ENCODE peak calls at places on chromosomes 11 and 22, in four cellular contexts. K is BJ, Z is Calu3, P is progenitor cell of endocrine pancreas. E is an unnamed sample.

GRCh38 chr11:29159552-29160465 is 857.0 kb downstream of the KCNA4 start:
- DNase-seq in K (no peak), Z (peak; percentile 71), P (peak; percentile 30), E (peak; percentile 24)

GRCh38 chr22:46791201-46791731 is 28.8 kb downstream of the TBC1D22A start:
- DNase-seq in K (no peak), Z (no peak), P (no peak), E (peak; percentile 61)

GRCh38 chr11:73273246-73273890 is 1.2 kb downstream of the P2RY6 start:
- DNase-seq in K (no peak), Z (no peak), P (no peak), E (no peak)

GRCh38 chr11:128488471-128488870 is 98.9 kb downstream of the ETS1 start:
- DNase-seq in K (peak; percentile 93), Z (no peak), P (no peak), E (no peak)

GRCh38 chr11:132177106-132177505 is 806.7 kb downstream of the NTM start:
- DNase-seq in K (peak; percentile 5), Z (no peak), P (peak; percentile 23), E (no peak)

GRCh38 chr22:46830001-46830715 is 67.7 kb downstream of the TBC1D22A start:
- DNase-seq in K (no peak), Z (peak; percentile 69), P (no peak), E (no peak)

GRCh38 chr11:125175896-125176575 is 11.5 kb downstream of the PKNOX2 start:
- DNase-seq in K (no peak), Z (no peak), P (no peak), E (no peak)

GRCh38 chr11:38791346-38791961 is 2193.4 kb upstream of the RAG2 start:
- DNase-seq in K (peak; percentile 3), Z (peak; percentile 56), P (peak; percentile 24), E (peak; percentile 37)

GRCh38 chr11:69170704-69171103 is 15.0 kb downstream of the SMIM38 start:
- DNase-seq in K (no peak), Z (no peak), P (no peak), E (no peak)

GRCh38 chr11:45152740-45153595 is 6.5 kb downstream of the PRDM11 start:
- DNase-seq in K (no peak), Z (no peak), P (no peak), E (no peak)

GRCh38 chr11:46976182-46976854 is 39.8 kb downstream of the CSTPP1 start:
- DNase-seq in K (no peak), Z (no peak), P (no peak), E (peak; percentile 21)

GRCh38 chr11:11786771-11787170 is 55.0 kb upstream of the USP47 start:
- DNase-seq in K (no peak), Z (peak; percentile 20), P (no peak), E (no peak)

GRCh38 chr11:44426958-44427357 is 117.0 kb upstream of the ALX4 start:
- DNase-seq in K (no peak), Z (no peak), P (no peak), E (no peak)

GRCh38 chr11:7281083-7281482 is 29.4 kb downstream of the SYT9 start:
- DNase-seq in K (no peak), Z (no peak), P (no peak), E (no peak)

GRCh38 chr22:42717197-42717967 is 3.3 kb downstream of the A4GALT start:
- DNase-seq in K (no peak), Z (no peak), P (no peak), E (no peak)

GRCh38 chr11:45082744-45083543 is 63.5 kb upstream of the PRDM11 start:
- DNase-seq in K (no peak), Z (no peak), P (no peak), E (no peak)

GRCh38 chr11:14312736-14313438 is 46.1 kb downstream of the RRAS2 start:
- DNase-seq in K (peak; percentile 62), Z (no peak), P (no peak), E (no peak)

GRCh38 chr11:7637447-7638157 is 35.7 kb downstream of the CYB5R2 start:
- DNase-seq in K (peak; percentile 46), Z (no peak), P (no peak), E (no peak)

GRCh38 chr11:104649002-104649401 is 249.3 kb downstream of the CASP12 start:
- DNase-seq in K (no peak), Z (no peak), P (no peak), E (no peak)

GRCh38 chr11:2096919-2097301 is 42.3 kb downstream of the IGF2 start:
- DNase-seq in K (no peak), Z (no peak), P (no peak), E (no peak)

GRCh38 chr22:40714514-40714966 is 35.3 kb downstream of the MCHR1 start:
- DNase-seq in K (no peak), Z (peak; percentile 39), P (no peak), E (no peak)

GRCh38 chr22:19520007-19520406 is 4.2 kb downstream of the CLDN5 start:
- DNase-seq in K (no peak), Z (no peak), P (no peak), E (no peak)

GRCh38 chr11:100863080-100863581 is 176.0 kb downstream of the ARHGAP42 start:
- DNase-seq in K (peak; percentile 73), Z (no peak), P (no peak), E (no peak)

GRCh38 chr11:27916541-27917100 is 191.3 kb downstream of the KIF18A start:
- DNase-seq in K (no peak), Z (no peak), P (no peak), E (peak; percentile 51)

GRCh38 chr11:114297806-114298700 is 1.9 kb downstream of the NNMT start:
- DNase-seq in K (no peak), Z (no peak), P (no peak), E (no peak)

GRCh38 chr11:44681698-44682097 is 45.1 kb upstream of the TSPAN18 start:
- DNase-seq in K (no peak), Z (peak; percentile 21), P (no peak), E (no peak)

GRCh38 chr11:78714539-78714938 is 139.9 kb upstream of the NARS2 start:
- DNase-seq in K (no peak), Z (no peak), P (no peak), E (no peak)

GRCh38 chr22:24723111-24723510 is 51.4 kb downstream of the PIWIL3 start:
- DNase-seq in K (no peak), Z (no peak), P (no peak), E (no peak)

GRCh38 chr22:22342697-22343602 is 98.4 kb downstream of the VPREB1 start:
- DNase-seq in K (no peak), Z (peak; percentile 91), P (peak; percentile 93), E (peak; percentile 69)

GRCh38 chr11:88310246-88310645 is 27.3 kb downstream of the CTSC start:
- DNase-seq in K (no peak), Z (no peak), P (no peak), E (no peak)

GRCh38 chr11:62507023-62507422 is 39.6 kb downstream of the AHNAK start:
- DNase-seq in K (no peak), Z (no peak), P (no peak), E (no peak)

GRCh38 chr11:120331301-120331966 is 4.8 kb upstream of the ARHGEF12 start:
- DNase-seq in K (peak; percentile 62), Z (no peak), P (no peak), E (no peak)

GRCh38 chr11:111841370-111842053 is 29.9 kb downstream of the ALG9 start:
- DNase-seq in K (peak; percentile 86), Z (peak; percentile 78), P (peak; percentile 75), E (peak; percentile 62)

GRCh38 chr11:90646706-90647105 is 423.9 kb upstream of the CHORDC1 start:
- DNase-seq in K (no peak), Z (no peak), P (no peak), E (no peak)

GRCh38 chr11:34284836-34285235 is 73.0 kb downstream of the ABTB2 start:
- DNase-seq in K (no peak), Z (no peak), P (no peak), E (no peak)

GRCh38 chr11:20137637-20138036 is 22.6 kb downstream of the DBX1 start:
- DNase-seq in K (no peak), Z (no peak), P (no peak), E (no peak)

GRCh38 chr11:20134991-20135736 is 25.1 kb downstream of the DBX1 start:
- DNase-seq in K (no peak), Z (no peak), P (no peak), E (no peak)

GRCh38 chr11:20131744-20132666 is 28.3 kb downstream of the DBX1 start:
- DNase-seq in K (no peak), Z (peak; percentile 68), P (peak; percentile 44), E (peak; percentile 57)

GRCh38 chr11:20127671-20128527 is 32.4 kb downstream of the DBX1 start:
- DNase-seq in K (no peak), Z (peak; percentile 86), P (peak; percentile 83), E (peak; percentile 72)

DNA sequence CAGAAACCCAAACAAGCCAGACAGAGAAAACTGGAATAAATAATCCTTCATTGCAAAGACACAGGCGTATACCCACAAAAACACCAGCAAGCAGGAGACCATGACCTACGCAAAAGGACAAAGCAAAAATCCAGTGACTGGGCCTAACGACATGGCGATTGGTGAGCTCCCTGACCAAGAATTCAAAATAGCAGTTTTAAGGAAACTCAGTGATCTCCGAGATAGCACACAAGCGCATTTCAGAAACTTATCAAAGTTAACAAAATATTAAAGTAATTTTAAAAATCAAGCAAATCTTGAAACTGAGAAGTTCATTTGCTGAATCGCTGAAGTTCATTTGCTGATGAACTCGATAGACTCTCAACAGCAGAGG is 27.6 kb downstream of the DBX1 start:
- DNase-seq in K (no peak), Z (no peak), P (no peak), E (no peak)
- TF ChIP-seq CTCF in K (no peak), Z (no peak), P (no peak), E (no peak)

DNA sequence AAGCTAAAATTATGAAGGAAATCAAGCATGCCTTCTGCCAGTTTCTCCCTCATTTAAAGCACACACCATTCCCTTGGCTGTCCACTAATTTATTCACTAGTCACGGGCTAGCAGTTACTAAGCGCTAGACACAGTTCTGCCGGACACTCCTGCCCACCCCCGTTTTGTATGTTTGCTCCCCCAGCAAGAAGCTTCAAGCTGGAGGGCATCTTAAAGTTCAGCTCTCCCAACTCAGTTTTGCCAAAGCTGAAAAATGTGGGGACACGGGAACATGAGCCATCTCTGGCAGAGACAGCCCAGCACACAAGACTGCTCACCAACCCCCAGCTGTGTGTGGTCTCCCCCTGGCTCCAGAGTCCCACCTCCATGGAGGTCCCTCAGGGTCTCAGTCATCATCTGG is 263.6 kb downstream of the BRD1 start:
- DNase-seq in K (no peak), Z (no peak), P (no peak), E (no peak)
- TF ChIP-seq CTCF in K (no peak), Z (no peak), P (no peak), E (no peak)

GRCh38 chr11:58524232-58525036 is 16.5 kb upstream of the OR5B21 start:
- DNase-seq in K (peak; percentile 53), Z (peak; percentile 72), P (peak; percentile 35), E (peak; percentile 53)
- TF ChIP-seq CTCF in K (peak; percentile 86), Z (peak; percentile 89), P (peak; percentile 64), E (peak; percentile 73)

DNA sequence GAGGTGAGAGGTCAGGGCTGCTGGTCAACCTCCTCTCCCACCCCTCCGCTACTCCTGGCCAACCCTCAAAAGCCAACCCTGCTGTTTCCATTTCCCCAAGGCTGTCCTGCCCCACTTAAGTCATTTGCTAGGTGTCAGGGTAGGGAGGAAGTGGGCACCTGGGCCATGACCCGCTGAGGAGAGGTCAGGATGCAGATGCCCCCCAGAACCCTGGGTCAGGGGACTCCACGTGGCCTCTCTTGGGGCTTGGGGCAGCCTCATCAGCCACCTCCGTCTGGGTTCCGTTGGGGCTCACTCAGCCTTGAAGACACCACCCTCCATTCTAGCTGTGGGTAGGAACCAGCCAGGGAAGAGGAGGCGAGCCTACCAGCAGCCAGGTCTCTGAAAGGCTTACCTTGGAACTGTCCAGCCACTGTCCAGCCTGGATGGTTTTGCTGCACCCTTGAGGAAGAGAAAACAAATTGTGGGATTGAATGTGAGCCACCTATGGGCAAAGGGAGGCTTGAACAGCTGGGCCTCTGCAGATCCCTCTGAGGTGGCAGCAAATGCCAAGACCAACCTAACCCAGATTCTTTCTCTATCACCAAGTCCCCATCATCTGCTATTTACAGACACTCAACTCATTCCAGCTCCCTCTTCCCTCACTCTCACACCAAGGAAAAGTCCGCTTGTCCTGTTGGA is 2.5 kb downstream of the APOL4 start:
- DNase-seq in K (no peak), Z (no peak), P (no peak), E (no peak)
- TF ChIP-seq CTCF in K (no peak), Z (no peak), P (no peak), E (no peak)